ENCODE peak calls at places on chromosomes 3 and 15, in ten cellular contexts. H, O, Q, W, M, J, X, I, T and C are unnamed samples.
A peak's percentile ranks its signal among the peaks of the same experiment; 100 is the strongest.

GRCh38 chr3:190424478-190425439 is 24.9 kb downstream of the TMEM207 start:
- DNase-seq in W (peak; percentile 78), M (peak; percentile 77), Q (peak; percentile 40), H (peak; percentile 41), T (peak; percentile 35), J (peak; percentile 21), O (no peak), X (peak; percentile 80), I (peak; percentile 62), C (no peak)

GRCh38 chr3:171132873-171133272 is 106.4 kb upstream of the SLC2A2 start:
- DNase-seq in W (no peak), Q (no peak), H (no peak), M (peak; percentile 91), J (no peak), O (no peak), X (no peak), T (no peak), I (no peak), C (no peak)

GRCh38 chr3:141191097-141191749 is 40.4 kb upstream of the PXYLP1 start:
- DNase-seq in H (no peak), O (no peak), J (no peak), W (no peak), X (no peak), M (peak; percentile 56), Q (no peak), T (no peak), I (no peak), C (no peak)

GRCh38 chr3:141707741-141708203 is 30.3 kb upstream of the RNF7 start:
- DNase-seq in H (no peak), X (no peak), W (no peak), Q (no peak), J (no peak), M (peak; percentile 53), T (no peak), I (no peak), O (no peak), C (no peak)

GRCh38 chr3:20054549-20054987 is 14.3 kb downstream of the KAT2B start:
- DNase-seq in X (peak; percentile 35), M (peak; percentile 86), O (no peak), Q (peak; percentile 36), W (peak; percentile 71), T (no peak), I (no peak), H (peak; percentile 34), J (peak; percentile 92), C (peak; percentile 25)

GRCh38 chr3:174973465-174973864 is 114.3 kb downstream of the NAALADL2 start:
- DNase-seq in H (no peak), J (no peak), Q (no peak), O (no peak), M (no peak), T (no peak), X (no peak), I (no peak), W (no peak), C (no peak)

GRCh38 chr3:197580253-197580691 is 24.5 kb upstream of the BDH1 start:
- DNase-seq in O (no peak), H (no peak), M (no peak), W (no peak), I (no peak), X (no peak), J (no peak), T (no peak), Q (no peak), C (no peak)

GRCh38 chr3:185280572-185281365 is 26.9 kb upstream of the EHHADH start:
- DNase-seq in H (no peak), Q (peak; percentile 15), M (peak; percentile 78), T (no peak), I (no peak), J (peak; percentile 56), O (no peak), W (no peak), X (no peak), C (no peak)

GRCh38 chr15:81296673-81297072 is 27.3 kb downstream of the STARD5 start:
- DNase-seq in Q (no peak), T (no peak), I (no peak), H (peak; percentile 62), O (no peak), M (no peak), X (no peak), J (no peak), W (peak; percentile 84), C (no peak)

GRCh38 chr15:81296218-81296617 is 27.7 kb downstream of the STARD5 start:
- DNase-seq in T (no peak), M (no peak), J (no peak), I (no peak), Q (no peak), H (no peak), O (no peak), X (no peak), W (no peak), C (no peak)

GRCh38 chr15:81294501-81294850 is 29.5 kb downstream of the STARD5 start:
- DNase-seq in O (no peak), M (no peak), T (no peak), H (no peak), Q (no peak), J (no peak), W (no peak), I (no peak), X (no peak), C (peak; percentile 61)

GRCh38 chr15:81297147-81297572 is 26.8 kb downstream of the STARD5 start:
- DNase-seq in W (no peak), T (no peak), J (no peak), O (no peak), I (no peak), M (peak; percentile 76), X (no peak), H (no peak), Q (no peak), C (peak; percentile 59)

GRCh38 chr15:81295466-81296145 is 28.3 kb downstream of the STARD5 start:
- DNase-seq in W (no peak), J (no peak), M (peak; percentile 51), T (no peak), H (no peak), Q (no peak), X (no peak), I (no peak), O (no peak), C (no peak)
- H3K4me1 ChIP-seq in W (no peaks in the 10 kb centered on the region), J (peaks cover 16% of the 10 kb centered on the region), M (peaks cover 13% of the 10 kb centered on the region), T (peaks cover 3% of the 10 kb centered on the region), H (no peaks in the 10 kb centered on the region), Q (no peaks in the 10 kb centered on the region), X (no peaks in the 10 kb centered on the region), I (no peaks in the 10 kb centered on the region), O (no peaks in the 10 kb centered on the region), C (peaks cover 4% of the 10 kb centered on the region)

DNA sequence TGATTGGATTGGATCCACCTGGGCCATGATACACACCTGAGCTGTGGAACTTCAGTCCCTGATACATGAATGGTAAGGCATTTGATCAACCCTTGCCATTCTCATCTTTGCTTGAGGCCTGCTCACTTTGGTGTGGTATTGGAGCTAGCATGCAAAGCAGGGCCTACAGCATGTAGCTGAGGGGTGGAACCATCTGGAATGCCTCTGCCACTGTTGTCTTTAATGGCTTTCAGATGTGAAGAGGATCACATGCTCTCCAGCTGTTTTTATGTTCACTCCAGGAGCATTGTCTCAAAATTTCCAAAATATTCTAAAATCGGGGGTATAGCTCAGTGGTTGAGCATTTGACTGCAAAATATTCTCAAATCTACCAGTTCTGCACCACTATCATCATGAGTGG is 64.4 kb upstream of the PHLDB2 start:
- DNase-seq in Q (no peak), J (no peak), H (no peak), W (no peak), X (no peak), M (peak; percentile 39), T (no peak), O (no peak), I (no peak), C (no peak)
- H3K4me1 ChIP-seq in Q (no peaks in the 10 kb centered on the region), J (peaks cover 7% of the 10 kb centered on the region), H (no peaks in the 10 kb centered on the region), W (no peaks in the 10 kb centered on the region), X (no peaks in the 10 kb centered on the region), M (peaks cover 5% of the 10 kb centered on the region), T (no peaks in the 10 kb centered on the region), O (no peaks in the 10 kb centered on the region), I (no peaks in the 10 kb centered on the region), C (peaks cover 2% of the 10 kb centered on the region)

DNA sequence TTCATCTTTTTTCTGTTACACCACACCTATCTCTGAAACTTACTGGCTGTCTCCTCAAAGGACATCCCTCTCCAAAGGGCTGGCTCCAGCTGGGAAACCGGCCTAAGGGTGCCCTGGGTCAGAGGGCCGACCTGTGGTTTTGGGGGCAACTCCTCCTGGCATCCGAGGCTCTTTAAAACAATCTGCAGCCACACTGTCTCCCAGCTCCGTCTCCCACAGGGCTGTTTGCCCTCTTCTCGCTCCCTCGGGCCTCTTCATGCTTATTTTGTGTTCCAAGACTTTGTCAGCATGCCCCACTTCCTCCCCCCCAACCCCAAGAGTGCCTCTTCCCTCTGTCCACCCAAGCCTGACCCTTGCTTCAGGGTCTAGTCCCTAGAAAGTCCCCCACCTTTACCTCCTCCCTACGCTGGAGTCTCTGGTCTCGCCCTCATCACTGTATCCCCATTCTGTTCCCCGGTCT is 1.3 kb upstream of the CSK start:
- DNase-seq in X (no peak), H (no peak), W (no peak), I (no peak), Q (no peak), J (no peak), O (no peak), M (no peak), T (no peak), C (no peak)
- H3K4me1 ChIP-seq in X (peaks cover 20% of the 10 kb centered on the region), H (no peaks in the 10 kb centered on the region), W (peaks cover 25% of the 10 kb centered on the region), I (peaks cover 14% of the 10 kb centered on the region), Q (peaks cover 18% of the 10 kb centered on the region), J (peaks cover 22% of the 10 kb centered on the region), O (peaks cover 7% of the 10 kb centered on the region), M (peaks cover 19% of the 10 kb centered on the region), T (peaks cover 23% of the 10 kb centered on the region), C (peaks cover 19% of the 10 kb centered on the region)

GRCh38 chr15:50150851-50151250 is 31.1 kb upstream of the SLC27A2 start:
- DNase-seq in H (no peak), M (no peak), W (no peak), Q (no peak), X (no peak), I (no peak), J (no peak), O (no peak), T (no peak), C (no peak)

GRCh38 chr15:50150349-50150748 is 31.3 kb upstream of the ATP8B4 start:
- DNase-seq in I (no peak), J (no peak), H (no peak), Q (no peak), T (no peak), M (peak; percentile 11), W (no peak), X (no peak), O (no peak), C (no peak)

GRCh38 chr15:50149090-50149489 is 30.1 kb upstream of the ATP8B4 start:
- DNase-seq in W (no peak), X (no peak), T (no peak), Q (no peak), J (no peak), O (no peak), H (no peak), M (no peak), I (no peak), C (no peak)

GRCh38 chr15:50148362-50148963 is 29.4 kb upstream of the ATP8B4 start:
- DNase-seq in Q (peak; percentile 35), W (no peak), I (no peak), O (no peak), X (no peak), M (peak; percentile 67), T (peak; percentile 70), J (no peak), H (no peak), C (no peak)

DNA sequence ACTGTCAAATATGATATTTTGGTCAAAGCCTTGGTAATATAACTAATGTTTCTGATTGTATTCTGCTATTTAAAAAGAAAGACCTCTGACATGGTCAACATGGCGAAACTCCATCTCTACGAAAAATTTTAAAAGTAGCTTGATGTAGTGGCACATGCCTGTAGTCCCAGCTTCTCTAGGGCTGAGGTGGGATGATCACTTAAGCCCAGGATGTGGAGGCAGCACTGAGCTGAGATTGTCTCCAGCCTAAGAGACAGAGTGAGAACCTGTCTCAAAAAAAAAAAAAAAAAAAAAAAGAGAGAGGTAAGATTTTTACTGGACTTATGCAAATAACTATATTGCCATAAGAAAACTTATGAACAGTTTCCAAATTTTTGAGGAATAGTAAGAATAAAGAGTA is 30.5 kb upstream of the SLC27A2 start:
- DNase-seq in I (no peak), T (no peak), X (no peak), O (no peak), Q (no peak), M (no peak), W (no peak), J (no peak), H (no peak), C (no peak)
- H3K4me1 ChIP-seq in I (no peaks in the 10 kb centered on the region), T (peaks cover 2% of the 10 kb centered on the region), X (no peaks in the 10 kb centered on the region), O (no peaks in the 10 kb centered on the region), Q (no peaks in the 10 kb centered on the region), M (no peaks in the 10 kb centered on the region), W (no peaks in the 10 kb centered on the region), J (peaks cover 17% of the 10 kb centered on the region), H (no peaks in the 10 kb centered on the region), C (no peaks in the 10 kb centered on the region)